ENCODE peak calls at places on chromosomes 11 and 22, in five cellular contexts. One of them, this sample, is unnamed.

GRCh38 chr11:111386611-111387150 is 7.6 kb upstream of the POU2AF1 start:
- DNase-seq in Peyer's patch: no peak
- DNase-seq in fibroblast of the aortic adventitia: no peak
- DNase-seq in Calu3: no peak
- DNase-seq in pancreas: no peak
- DNase-seq in this sample: no peak

GRCh38 chr22:31681625-31682345 is 19.8 kb upstream of the PISD start:
- DNase-seq in Peyer's patch: no peak
- DNase-seq in fibroblast of the aortic adventitia: peak; percentile 81
- DNase-seq in Calu3: no peak
- DNase-seq in pancreas: no peak
- DNase-seq in this sample: no peak

GRCh38 chr11:90332415-90332814 is 109.6 kb upstream of the CHORDC1 start:
- DNase-seq in Peyer's patch: no peak
- DNase-seq in fibroblast of the aortic adventitia: no peak
- DNase-seq in Calu3: peak; percentile 19
- DNase-seq in pancreas: no peak
- DNase-seq in this sample: no peak

GRCh38 chr22:38925571-38926041 is 31.8 kb upstream of the APOBEC3A start:
- DNase-seq in Peyer's patch: no peak
- DNase-seq in fibroblast of the aortic adventitia: peak; percentile 29
- DNase-seq in Calu3: no peak
- DNase-seq in pancreas: no peak
- DNase-seq in this sample: no peak

GRCh38 chr22:40196628-40197027 is 18.9 kb downstream of the TNRC6B start:
- DNase-seq in Peyer's patch: no peak
- DNase-seq in fibroblast of the aortic adventitia: peak; percentile 85
- DNase-seq in Calu3: no peak
- DNase-seq in pancreas: no peak
- DNase-seq in this sample: no peak

GRCh38 chr11:14645247-14645912 is 1.8 kb downstream of the PDE3B start:
- DNase-seq in Peyer's patch: no peak
- DNase-seq in fibroblast of the aortic adventitia: peak; percentile 14
- DNase-seq in Calu3: no peak
- DNase-seq in pancreas: no peak
- DNase-seq in this sample: no peak

GRCh38 chr11:116980136-116980793 is 118.0 kb downstream of the SIK3 start:
- DNase-seq in Peyer's patch: no peak
- DNase-seq in fibroblast of the aortic adventitia: no peak
- DNase-seq in Calu3: no peak
- DNase-seq in pancreas: no peak
- DNase-seq in this sample: no peak

GRCh38 chr11:127971448-127971847 is 615.9 kb downstream of the ETS1 start:
- DNase-seq in Peyer's patch: no peak
- DNase-seq in fibroblast of the aortic adventitia: no peak
- DNase-seq in Calu3: no peak
- DNase-seq in pancreas: no peak
- DNase-seq in this sample: no peak

GRCh38 chr11:107590460-107591097 is 368 bp upstream of the ELMOD1 start:
- DNase-seq in Peyer's patch: no peak
- DNase-seq in fibroblast of the aortic adventitia: no peak
- DNase-seq in Calu3: no peak
- DNase-seq in pancreas: no peak
- DNase-seq in this sample: no peak

GRCh38 chr11:120929664-120930154 is 94.2 kb upstream of the TBCEL start:
- DNase-seq in Peyer's patch: no peak
- DNase-seq in fibroblast of the aortic adventitia: peak; percentile 46
- DNase-seq in Calu3: peak; percentile 40
- DNase-seq in pancreas: no peak
- DNase-seq in this sample: no peak

GRCh38 chr11:34242037-34242625 is 115.7 kb downstream of the ABTB2 start:
- DNase-seq in Peyer's patch: no peak
- DNase-seq in fibroblast of the aortic adventitia: peak; percentile 51
- DNase-seq in Calu3: no peak
- DNase-seq in pancreas: no peak
- DNase-seq in this sample: peak; percentile 30

GRCh38 chr11:61509058-61510029 is 795 bp downstream of the LRRC10B start:
- DNase-seq in Peyer's patch: no peak
- DNase-seq in fibroblast of the aortic adventitia: peak; percentile 62
- DNase-seq in Calu3: peak; percentile 71
- DNase-seq in pancreas: peak; percentile 55
- DNase-seq in this sample: peak; percentile 46

GRCh38 chr11:95793111-95793510 is 2.8 kb downstream of the CEP57 start:
- DNase-seq in Peyer's patch: no peak
- DNase-seq in fibroblast of the aortic adventitia: peak; percentile 11
- DNase-seq in Calu3: no peak
- DNase-seq in pancreas: no peak
- DNase-seq in this sample: no peak

GRCh38 chr11:134398644-134399292 is 13.3 kb downstream of the B3GAT1 start:
- DNase-seq in Peyer's patch: no peak
- DNase-seq in fibroblast of the aortic adventitia: no peak
- DNase-seq in Calu3: no peak
- DNase-seq in pancreas: no peak
- DNase-seq in this sample: no peak

GRCh38 chr11:15645201-15645600 is 530.5 kb downstream of the INSC start:
- DNase-seq in Peyer's patch: no peak
- DNase-seq in fibroblast of the aortic adventitia: no peak
- DNase-seq in Calu3: no peak
- DNase-seq in pancreas: no peak
- DNase-seq in this sample: no peak

GRCh38 chr22:50530857-50531545 is 1.2 kb upstream of the TYMP start:
- DNase-seq in Peyer's patch: peak; percentile 91
- DNase-seq in fibroblast of the aortic adventitia: peak; percentile 83
- DNase-seq in Calu3: peak; percentile 85
- DNase-seq in pancreas: peak; percentile 61
- DNase-seq in this sample: peak; percentile 86

GRCh38 chr22:23696326-23696851 is 5.6 kb downstream of the RGL4 start:
- DNase-seq in Peyer's patch: peak; percentile 83
- DNase-seq in fibroblast of the aortic adventitia: no peak
- DNase-seq in Calu3: no peak
- DNase-seq in pancreas: no peak
- DNase-seq in this sample: peak; percentile 52

GRCh38 chr22:47328550-47329243 is 566.2 kb downstream of the TBC1D22A start:
- DNase-seq in Peyer's patch: no peak
- DNase-seq in fibroblast of the aortic adventitia: peak; percentile 96
- DNase-seq in Calu3: peak; percentile 82
- DNase-seq in pancreas: no peak
- DNase-seq in this sample: no peak

GRCh38 chr11:125593113-125593761 is 585 bp downstream of the STT3A start:
- DNase-seq in Peyer's patch: no peak
- DNase-seq in fibroblast of the aortic adventitia: peak; percentile 52
- DNase-seq in Calu3: no peak
- DNase-seq in pancreas: no peak
- DNase-seq in this sample: no peak

DNA sequence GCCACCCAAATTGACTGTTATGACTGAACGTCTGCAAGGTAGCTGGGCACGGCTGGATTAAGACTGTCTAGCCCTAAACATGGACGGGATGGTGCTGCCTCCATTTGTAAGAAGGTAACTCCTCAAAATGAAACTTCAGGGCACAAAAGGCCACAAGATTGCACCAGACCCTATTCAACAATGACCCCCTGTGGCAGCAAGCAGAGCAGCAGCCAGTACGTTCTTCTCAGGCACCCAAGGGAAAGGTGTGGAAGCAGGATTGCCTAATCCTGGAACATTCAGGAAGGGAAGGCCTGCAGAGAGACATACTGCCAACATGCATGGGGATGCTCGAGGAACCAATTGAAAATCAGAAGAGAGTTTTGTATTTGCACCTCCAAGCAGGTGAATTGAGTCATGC is 4.5 kb upstream of the TBX10 start:
- DNase-seq in Peyer's patch: no peak
- DNase-seq in fibroblast of the aortic adventitia: no peak
- DNase-seq in Calu3: no peak
- DNase-seq in pancreas: no peak
- DNase-seq in this sample: no peak
- TF ChIP-seq CTCF in Peyer's patch: peak; percentile 41
- TF ChIP-seq CTCF in fibroblast of the aortic adventitia: peak; percentile 28
- TF ChIP-seq CTCF in Calu3: peak; percentile 19
- TF ChIP-seq CTCF in pancreas: no peak
- TF ChIP-seq CTCF in this sample: no peak

GRCh38 chr11:27471588-27472397 is 797 bp downstream of the LGR4 start:
- DNase-seq in Peyer's patch: peak; percentile 29
- DNase-seq in fibroblast of the aortic adventitia: no peak
- DNase-seq in Calu3: peak; percentile 40
- DNase-seq in pancreas: peak; percentile 47
- DNase-seq in this sample: peak; percentile 33

GRCh38 chr11:27470166-27470565 is 2.4 kb downstream of the LGR4 start:
- DNase-seq in Peyer's patch: no peak
- DNase-seq in fibroblast of the aortic adventitia: no peak
- DNase-seq in Calu3: no peak
- DNase-seq in pancreas: no peak
- DNase-seq in this sample: no peak

GRCh38 chr11:27471067-27471587 is 1.5 kb downstream of the LGR4 start:
- DNase-seq in Peyer's patch: no peak
- DNase-seq in fibroblast of the aortic adventitia: no peak
- DNase-seq in Calu3: no peak
- DNase-seq in pancreas: no peak
- DNase-seq in this sample: no peak

GRCh38 chr11:27473017-27473406 is 422 bp upstream of the LGR4 start:
- DNase-seq in Peyer's patch: no peak
- DNase-seq in fibroblast of the aortic adventitia: no peak
- DNase-seq in Calu3: no peak
- DNase-seq in pancreas: no peak
- DNase-seq in this sample: no peak

DNA sequence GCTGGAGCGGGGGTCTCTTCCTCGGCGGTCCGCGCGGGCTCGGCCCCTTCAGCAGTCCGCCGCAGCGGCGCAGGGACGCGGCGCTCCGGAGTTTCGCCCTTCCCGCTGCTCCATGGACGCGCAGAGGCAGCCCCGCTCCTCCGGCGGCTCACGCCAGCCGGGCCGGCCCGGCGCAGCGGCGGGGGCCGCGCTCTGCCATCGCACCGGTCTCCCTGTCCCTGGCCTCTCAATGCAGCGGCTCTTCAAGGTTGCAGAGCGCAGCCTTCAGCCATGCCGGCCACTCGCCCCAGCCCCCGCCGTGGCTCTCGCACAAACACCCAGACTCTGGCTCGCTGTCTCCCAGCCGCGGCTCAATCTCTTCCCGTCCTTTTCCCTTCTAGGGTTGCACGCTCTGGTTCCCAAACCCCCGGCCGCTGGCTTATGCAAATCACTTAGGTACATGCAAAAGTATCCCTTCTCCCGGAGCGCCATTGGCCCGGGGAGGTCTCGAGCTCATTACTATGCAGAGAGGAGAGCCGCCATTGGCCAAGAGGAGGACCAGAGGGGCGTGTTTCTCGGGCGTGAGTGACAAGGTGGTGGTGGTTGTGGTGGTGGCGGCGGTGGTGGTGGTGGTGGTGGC is at the start of gene LGR4:
- DNase-seq in Peyer's patch: peak; percentile 85
- DNase-seq in fibroblast of the aortic adventitia: peak; percentile 91
- DNase-seq in Calu3: peak; percentile 95
- DNase-seq in pancreas: peak; percentile 97
- DNase-seq in this sample: peak; percentile 51
- TF ChIP-seq CTCF in Peyer's patch: no peak
- TF ChIP-seq CTCF in fibroblast of the aortic adventitia: no peak
- TF ChIP-seq CTCF in Calu3: no peak
- TF ChIP-seq CTCF in pancreas: no peak
- TF ChIP-seq CTCF in this sample: no peak

GRCh38 chr11:110367571-110367970 is 62.2 kb upstream of the FDX1 start:
- DNase-seq in Peyer's patch: no peak
- DNase-seq in fibroblast of the aortic adventitia: peak; percentile 45
- DNase-seq in Calu3: no peak
- DNase-seq in pancreas: no peak
- DNase-seq in this sample: no peak
- TF ChIP-seq CTCF in Peyer's patch: no peak
- TF ChIP-seq CTCF in fibroblast of the aortic adventitia: no peak
- TF ChIP-seq CTCF in Calu3: no peak
- TF ChIP-seq CTCF in pancreas: peak; percentile 27
- TF ChIP-seq CTCF in this sample: no peak

GRCh38 chr11:59267738-59268475 is 55.2 kb upstream of the MPEG1 start:
- DNase-seq in Peyer's patch: no peak
- DNase-seq in fibroblast of the aortic adventitia: no peak
- DNase-seq in Calu3: peak; percentile 57
- DNase-seq in pancreas: no peak
- DNase-seq in this sample: no peak
- TF ChIP-seq CTCF in Peyer's patch: no peak
- TF ChIP-seq CTCF in fibroblast of the aortic adventitia: no peak
- TF ChIP-seq CTCF in Calu3: no peak
- TF ChIP-seq CTCF in pancreas: no peak
- TF ChIP-seq CTCF in this sample: no peak

GRCh38 chr11:68763926-68764657 is 12.8 kb upstream of the TESMIN start:
- DNase-seq in Peyer's patch: no peak
- DNase-seq in fibroblast of the aortic adventitia: no peak
- DNase-seq in Calu3: no peak
- DNase-seq in pancreas: no peak
- DNase-seq in this sample: no peak
- TF ChIP-seq CTCF in Peyer's patch: no peak
- TF ChIP-seq CTCF in fibroblast of the aortic adventitia: no peak
- TF ChIP-seq CTCF in Calu3: no peak
- TF ChIP-seq CTCF in pancreas: no peak
- TF ChIP-seq CTCF in this sample: no peak

DNA sequence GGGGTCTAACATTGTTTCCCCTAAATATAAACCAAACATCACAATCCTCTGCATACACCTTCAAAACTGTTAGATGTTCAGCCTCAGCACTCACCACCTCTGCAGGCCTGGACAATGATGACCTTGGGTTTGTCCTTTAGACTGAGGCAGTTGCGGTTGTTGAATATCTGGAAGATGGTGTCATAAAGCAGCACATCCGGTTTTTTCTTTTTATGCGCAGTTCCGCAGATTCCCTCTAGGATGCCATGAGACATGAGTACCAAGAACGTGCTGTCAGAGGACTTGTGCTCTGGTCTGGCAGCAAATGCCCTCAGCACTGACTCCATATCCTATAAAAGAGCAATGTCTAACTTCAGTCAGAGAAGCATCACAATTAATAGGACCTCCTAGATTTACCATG is 22.8 kb downstream of the CASP5 start:
- DNase-seq in Peyer's patch: no peak
- DNase-seq in fibroblast of the aortic adventitia: no peak
- DNase-seq in Calu3: peak; percentile 23
- DNase-seq in pancreas: no peak
- DNase-seq in this sample: no peak
- TF ChIP-seq CTCF in Peyer's patch: peak; percentile 5
- TF ChIP-seq CTCF in fibroblast of the aortic adventitia: no peak
- TF ChIP-seq CTCF in Calu3: no peak
- TF ChIP-seq CTCF in pancreas: no peak
- TF ChIP-seq CTCF in this sample: no peak

This sample was measured in activated B cell treated with CpG ODN at 0.5 μM for 24 hours.